ENCODE peak calls at places on chromosomes 11 and 22, in six cellular contexts. K, I, R, Z, Q and H are unnamed samples.
A peak's percentile ranks its signal among the peaks of the same experiment; 100 is the strongest.

GRCh38 chr11:10979529-10979928 is 121.7 kb upstream of the ZBED5 start:
- DNase-seq in K (no peak), I (peak; percentile 94), R (no peak), Z (no peak), Q (peak; percentile 5), H (no peak)

GRCh38 chr11:2885676-2886081 is at the start of gene CDKN1C:
- DNase-seq in K (peak; percentile 87), I (peak; percentile 24), R (peak; percentile 92), Z (peak; percentile 49), Q (peak; percentile 76), H (peak; percentile 87)

GRCh38 chr11:121800704-121801516 is 315.1 kb downstream of the BLID start:
- DNase-seq in K (no peak), I (no peak), R (no peak), Z (no peak), Q (no peak), H (no peak)

GRCh38 chr11:34266090-34266912 is 91.5 kb downstream of the ABTB2 start:
- DNase-seq in K (no peak), I (peak; percentile 92), R (no peak), Z (no peak), Q (no peak), H (peak; percentile 92)

GRCh38 chr22:22368516-22368915 is 123.9 kb downstream of the VPREB1 start:
- DNase-seq in K (no peak), I (no peak), R (no peak), Z (no peak), Q (no peak), H (no peak)

GRCh38 chr11:57637626-57638004 is 12.1 kb downstream of the YPEL4 start:
- DNase-seq in K (no peak), I (no peak), R (no peak), Z (no peak), Q (no peak), H (no peak)

GRCh38 chr22:19420321-19420720 is 11.2 kb downstream of the HIRA start:
- DNase-seq in K (no peak), I (no peak), R (no peak), Z (no peak), Q (no peak), H (no peak)

GRCh38 chr22:17403906-17404305 is 34.6 kb downstream of the CECR2 start:
- DNase-seq in K (no peak), I (no peak), R (no peak), Z (no peak), Q (no peak), H (peak; percentile 68)

GRCh38 chr11:47185305-47186075 is 744 bp downstream of the PACSIN3 start:
- DNase-seq in K (no peak), I (peak; percentile 9), R (peak; percentile 70), Z (no peak), Q (no peak), H (peak; percentile 57)

GRCh38 chr11:72792437-72793021 is 1.3 kb downstream of the STARD10 start:
- DNase-seq in K (no peak), I (no peak), R (no peak), Z (no peak), Q (no peak), H (no peak)

GRCh38 chr11:37786214-37786755 is 1188.2 kb upstream of the RAG2 start:
- DNase-seq in K (no peak), I (no peak), R (no peak), Z (no peak), Q (no peak), H (no peak)

GRCh38 chr11:128705124-128705920 is 11.4 kb downstream of the FLI1 start:
- DNase-seq in K (no peak), I (peak; percentile 61), R (no peak), Z (no peak), Q (no peak), H (no peak)

GRCh38 chr11:119673389-119674336 is 55.3 kb downstream of the NECTIN1 start:
- DNase-seq in K (no peak), I (peak; percentile 43), R (peak; percentile 30), Z (no peak), Q (peak; percentile 91), H (no peak)

GRCh38 chr11:74443071-74443864 is 24.1 kb downstream of the KCNE3 start:
- DNase-seq in K (peak; percentile 92), I (no peak), R (peak; percentile 68), Z (no peak), Q (no peak), H (peak; percentile 54)

GRCh38 chr11:19080579-19080993 is 20.1 kb upstream of the MRGPRX2 start:
- DNase-seq in K (no peak), I (no peak), R (no peak), Z (no peak), Q (no peak), H (peak; percentile 37)